ENCODE peak calls at places on chromosomes 6 and 20, in four cellular contexts. One of them, this sample, is unnamed.

GRCh38 chr6:170038251-170038650 is 252.6 kb downstream of the DLL1 start:
- DNase-seq in left lobe of liver: peak; percentile 29
- DNase-seq in KG1: no peak
- DNase-seq in fibroblast of the conjunctiva: no peak
- DNase-seq in this sample: no peak

GRCh38 chr6:33320315-33321181 is 3.0 kb upstream of the ZBTB22 start:
- DNase-seq in left lobe of liver: peak; percentile 65
- DNase-seq in fibroblast of the conjunctiva: peak; percentile 74
- DNase-seq in KG1: no peak
- DNase-seq in this sample: no peak

GRCh38 chr20:58994390-58995159 is 12.5 kb downstream of the CTSZ start:
- DNase-seq in left lobe of liver: no peak
- DNase-seq in fibroblast of the conjunctiva: no peak
- DNase-seq in KG1: no peak
- DNase-seq in this sample: no peak

GRCh38 chr6:74447013-74447412 is 751.0 kb downstream of the CD109 start:
- DNase-seq in fibroblast of the conjunctiva: no peak
- DNase-seq in left lobe of liver: no peak
- DNase-seq in KG1: no peak
- DNase-seq in this sample: no peak

GRCh38 chr6:31680841-31681671 is at the start of gene LY6G5C:
- DNase-seq in fibroblast of the conjunctiva: peak; percentile 95
- DNase-seq in left lobe of liver: peak; percentile 80
- DNase-seq in KG1: peak; percentile 58
- DNase-seq in this sample: peak; percentile 76

GRCh38 chr6:163716690-163717089 is 302.2 kb downstream of the QKI start:
- DNase-seq in KG1: no peak
- DNase-seq in left lobe of liver: no peak
- DNase-seq in fibroblast of the conjunctiva: no peak
- DNase-seq in this sample: no peak

GRCh38 chr6:2616796-2617195 is 133.9 kb downstream of the MYLK4 start:
- DNase-seq in fibroblast of the conjunctiva: no peak
- DNase-seq in KG1: no peak
- DNase-seq in left lobe of liver: no peak
- DNase-seq in this sample: no peak

GRCh38 chr6:19830171-19830570 is 7.0 kb upstream of the ID4 start:
- DNase-seq in fibroblast of the conjunctiva: no peak
- DNase-seq in left lobe of liver: no peak
- DNase-seq in KG1: no peak
- DNase-seq in this sample: no peak

GRCh38 chr6:131745476-131745875 is 34.7 kb upstream of the CTAGE9 start:
- DNase-seq in KG1: no peak
- DNase-seq in fibroblast of the conjunctiva: no peak
- DNase-seq in left lobe of liver: no peak
- DNase-seq in this sample: no peak

GRCh38 chr6:43737272-43738081 is 32.5 kb upstream of the VEGFA start:
- DNase-seq in left lobe of liver: no peak
- DNase-seq in fibroblast of the conjunctiva: no peak
- DNase-seq in KG1: no peak
- DNase-seq in this sample: no peak

GRCh38 chr6:15435468-15435867 is 189.6 kb downstream of the JARID2 start:
- DNase-seq in left lobe of liver: no peak
- DNase-seq in fibroblast of the conjunctiva: no peak
- DNase-seq in KG1: no peak
- DNase-seq in this sample: no peak

GRCh38 chr20:17885076-17885475 is 83.5 kb downstream of the SNX5 start:
- DNase-seq in fibroblast of the conjunctiva: no peak
- DNase-seq in left lobe of liver: no peak
- DNase-seq in KG1: no peak
- DNase-seq in this sample: no peak

GRCh38 chr6:97294451-97294850 is 11.4 kb upstream of the MMS22L start:
- DNase-seq in KG1: no peak
- DNase-seq in left lobe of liver: no peak
- DNase-seq in fibroblast of the conjunctiva: no peak
- DNase-seq in this sample: no peak

GRCh38 chr20:3911956-3912355 is 22.8 kb downstream of the PANK2 start:
- DNase-seq in KG1: no peak
- DNase-seq in left lobe of liver: peak; percentile 44
- DNase-seq in fibroblast of the conjunctiva: no peak
- DNase-seq in this sample: no peak

GRCh38 chr6:26657268-26657667 is 2.3 kb downstream of the ZNF322 start:
- DNase-seq in KG1: no peak
- DNase-seq in left lobe of liver: no peak
- DNase-seq in fibroblast of the conjunctiva: no peak
- DNase-seq in this sample: no peak

GRCh38 chr6:133637436-133637835 is 251.5 kb upstream of the TCF21 start:
- DNase-seq in KG1: no peak
- DNase-seq in fibroblast of the conjunctiva: no peak
- DNase-seq in left lobe of liver: no peak
- DNase-seq in this sample: no peak

GRCh38 chr6:145715426-145715825 is 19.9 kb downstream of the EPM2A start:
- DNase-seq in left lobe of liver: no peak
- DNase-seq in fibroblast of the conjunctiva: no peak
- DNase-seq in KG1: no peak
- DNase-seq in this sample: no peak

GRCh38 chr6:167702241-167702827 is 124.4 kb upstream of the AFDN start:
- DNase-seq in fibroblast of the conjunctiva: no peak
- DNase-seq in KG1: no peak
- DNase-seq in left lobe of liver: no peak
- DNase-seq in this sample: no peak

GRCh38 chr6:166411721-166412151 is 29.0 kb upstream of the MPC1 start:
- DNase-seq in fibroblast of the conjunctiva: no peak
- DNase-seq in KG1: no peak
- DNase-seq in left lobe of liver: no peak
- DNase-seq in this sample: no peak

GRCh38 chr6:170152989-170153388 is 137.9 kb downstream of the DLL1 start:
- DNase-seq in fibroblast of the conjunctiva: no peak
- DNase-seq in KG1: no peak
- DNase-seq in left lobe of liver: peak; percentile 62
- DNase-seq in this sample: no peak

GRCh38 chr6:156174026-156174880 is 602.9 kb upstream of the ARID1B start:
- DNase-seq in KG1: no peak
- DNase-seq in left lobe of liver: no peak
- DNase-seq in fibroblast of the conjunctiva: no peak
- DNase-seq in this sample: no peak

GRCh38 chr20:54499111-54499510 is 23.7 kb downstream of the DOK5 start:
- DNase-seq in fibroblast of the conjunctiva: no peak
- DNase-seq in KG1: no peak
- DNase-seq in left lobe of liver: no peak
- DNase-seq in this sample: no peak

GRCh38 chr6:163401039-163401885 is 13.3 kb upstream of the QKI start:
- DNase-seq in left lobe of liver: no peak
- DNase-seq in KG1: no peak
- DNase-seq in fibroblast of the conjunctiva: no peak
- DNase-seq in this sample: no peak

GRCh38 chr6:4351857-4352669 is 216.7 kb upstream of the ECI2 start:
- DNase-seq in left lobe of liver: no peak
- DNase-seq in fibroblast of the conjunctiva: peak; percentile 81
- DNase-seq in KG1: no peak
- DNase-seq in this sample: no peak

GRCh38 chr20:23643665-23644064 is 5.9 kb upstream of the CST3 start:
- DNase-seq in left lobe of liver: no peak
- DNase-seq in KG1: no peak
- DNase-seq in fibroblast of the conjunctiva: no peak
- DNase-seq in this sample: no peak

GRCh38 chr6:29793036-29793356 is 34.6 kb upstream of the HLA-G start:
- DNase-seq in left lobe of liver: no peak
- DNase-seq in fibroblast of the conjunctiva: no peak
- DNase-seq in KG1: no peak
- DNase-seq in this sample: no peak

GRCh38 chr20:21713901-21714296 is 8.4 kb downstream of the PAX1 start:
- DNase-seq in fibroblast of the conjunctiva: no peak
- DNase-seq in KG1: no peak
- DNase-seq in left lobe of liver: no peak
- DNase-seq in this sample: no peak

GRCh38 chr20:25484911-25485511 is 77.5 kb downstream of the GINS1 start:
- DNase-seq in left lobe of liver: no peak
- DNase-seq in fibroblast of the conjunctiva: no peak
- DNase-seq in KG1: no peak
- DNase-seq in this sample: no peak

GRCh38 chr20:53071833-53072232 is 99.7 kb downstream of the TSHZ2 start:
- DNase-seq in fibroblast of the conjunctiva: no peak
- DNase-seq in left lobe of liver: no peak
- DNase-seq in KG1: no peak
- DNase-seq in this sample: no peak

GRCh38 chr6:55958790-55959189 is 83.4 kb upstream of the BMP5 start:
- DNase-seq in KG1: no peak
- DNase-seq in fibroblast of the conjunctiva: no peak
- DNase-seq in left lobe of liver: no peak
- DNase-seq in this sample: peak; percentile 18

GRCh38 chr20:47568019-47568418 is 66.3 kb downstream of the NCOA3 start:
- DNase-seq in KG1: no peak
- DNase-seq in fibroblast of the conjunctiva: no peak
- DNase-seq in left lobe of liver: no peak
- DNase-seq in this sample: no peak

GRCh38 chr20:58634818-58635665 is 16.0 kb upstream of the STX16 start:
- DNase-seq in fibroblast of the conjunctiva: no peak
- DNase-seq in left lobe of liver: no peak
- DNase-seq in KG1: no peak
- DNase-seq in this sample: peak; percentile 83

GRCh38 chr6:10297825-10298224 is 117.0 kb downstream of the TFAP2A start:
- DNase-seq in left lobe of liver: no peak
- DNase-seq in KG1: no peak
- DNase-seq in fibroblast of the conjunctiva: no peak
- DNase-seq in this sample: no peak

GRCh38 chr6:50591135-50591534 is 122.2 kb upstream of the TFAP2D start:
- DNase-seq in fibroblast of the conjunctiva: no peak
- DNase-seq in left lobe of liver: no peak
- DNase-seq in KG1: no peak
- DNase-seq in this sample: peak; percentile 99

This sample was measured in SK-N-DZ.